ENCODE peak calls at places on chromosomes 1 and 21, in nine cellular contexts. One of them, this sample, is unnamed.

GRCh38 chr1:53395671-53396215 is 63.5 kb upstream of the DMRTB1 start:
- DNase-seq in tibial nerve: no peak
- DNase-seq in transverse colon: no peak
- DNase-seq in suprapubic skin: no peak
- DNase-seq in ovary: no peak
- DNase-seq in A549: no peak
- DNase-seq in HepG2: no peak
- DNase-seq in body of pancreas: no peak
- DNase-seq in heart left ventricle: no peak
- DNase-seq in this sample: no peak

GRCh38 chr21:20802631-20803260 is 195.5 kb upstream of the NCAM2 start:
- DNase-seq in tibial nerve: no peak
- DNase-seq in transverse colon: no peak
- DNase-seq in suprapubic skin: no peak
- DNase-seq in ovary: no peak
- DNase-seq in A549: no peak
- DNase-seq in HepG2: no peak
- DNase-seq in body of pancreas: no peak
- DNase-seq in heart left ventricle: no peak
- DNase-seq in this sample: no peak

GRCh38 chr21:24025101-24025500 is 1582.2 kb downstream of the MRPL39 start:
- DNase-seq in tibial nerve: no peak
- DNase-seq in transverse colon: no peak
- DNase-seq in suprapubic skin: no peak
- DNase-seq in ovary: no peak
- DNase-seq in A549: no peak
- DNase-seq in HepG2: no peak
- DNase-seq in body of pancreas: no peak
- DNase-seq in heart left ventricle: no peak
- DNase-seq in this sample: no peak

GRCh38 chr1:31413405-31414005 is 492 bp downstream of the SERINC2 start:
- DNase-seq in tibial nerve: peak
- DNase-seq in transverse colon: peak
- DNase-seq in suprapubic skin: peak
- DNase-seq in ovary: peak
- DNase-seq in A549: peak
- DNase-seq in HepG2: no peak
- DNase-seq in body of pancreas: peak
- DNase-seq in heart left ventricle: peak
- DNase-seq in this sample: peak

GRCh38 chr1:96633695-96634094 is 87.9 kb upstream of the PTBP2 start:
- DNase-seq in tibial nerve: no peak
- DNase-seq in transverse colon: no peak
- DNase-seq in suprapubic skin: no peak
- DNase-seq in ovary: no peak
- DNase-seq in A549: no peak
- DNase-seq in HepG2: no peak
- DNase-seq in body of pancreas: no peak
- DNase-seq in heart left ventricle: no peak
- DNase-seq in this sample: no peak

GRCh38 chr1:220843481-220844011 is 35.7 kb upstream of the HLX start:
- DNase-seq in tibial nerve: peak
- DNase-seq in transverse colon: no peak
- DNase-seq in suprapubic skin: no peak
- DNase-seq in ovary: no peak
- DNase-seq in A549: no peak
- DNase-seq in HepG2: no peak
- DNase-seq in body of pancreas: peak
- DNase-seq in heart left ventricle: peak
- DNase-seq in this sample: peak

GRCh38 chr1:29513357-29513756 is 277.0 kb downstream of the PTPRU start:
- DNase-seq in tibial nerve: no peak
- DNase-seq in transverse colon: no peak
- DNase-seq in suprapubic skin: peak
- DNase-seq in ovary: no peak
- DNase-seq in A549: peak
- DNase-seq in HepG2: peak
- DNase-seq in body of pancreas: peak
- DNase-seq in heart left ventricle: peak
- DNase-seq in this sample: peak

GRCh38 chr1:169044296-169044695 is 62.2 kb upstream of the ATP1B1 start:
- DNase-seq in tibial nerve: no peak
- DNase-seq in transverse colon: no peak
- DNase-seq in suprapubic skin: no peak
- DNase-seq in ovary: no peak
- DNase-seq in A549: no peak
- DNase-seq in HepG2: no peak
- DNase-seq in body of pancreas: no peak
- DNase-seq in heart left ventricle: no peak
- DNase-seq in this sample: no peak

GRCh38 chr1:94025383-94026340 is 95.3 kb downstream of the ABCA4 start:
- DNase-seq in tibial nerve: peak
- DNase-seq in transverse colon: no peak
- DNase-seq in suprapubic skin: no peak
- DNase-seq in ovary: no peak
- DNase-seq in A549: peak
- DNase-seq in HepG2: peak
- DNase-seq in body of pancreas: peak
- DNase-seq in heart left ventricle: no peak
- DNase-seq in this sample: peak

GRCh38 chr1:109379422-109379821 is 18.3 kb downstream of the SORT1 start:
- DNase-seq in tibial nerve: no peak
- DNase-seq in transverse colon: no peak
- DNase-seq in suprapubic skin: no peak
- DNase-seq in ovary: no peak
- DNase-seq in A549: no peak
- DNase-seq in HepG2: no peak
- DNase-seq in body of pancreas: no peak
- DNase-seq in heart left ventricle: no peak
- DNase-seq in this sample: no peak

GRCh38 chr1:227255086-227255732 is 63.1 kb downstream of the CDC42BPA start:
- DNase-seq in tibial nerve: no peak
- DNase-seq in transverse colon: no peak
- DNase-seq in suprapubic skin: no peak
- DNase-seq in ovary: no peak
- DNase-seq in A549: no peak
- DNase-seq in HepG2: peak
- DNase-seq in body of pancreas: no peak
- DNase-seq in heart left ventricle: no peak
- DNase-seq in this sample: no peak

GRCh38 chr1:99934801-99935200 is 35.0 kb upstream of the SLC35A3 start:
- DNase-seq in tibial nerve: no peak
- DNase-seq in transverse colon: no peak
- DNase-seq in suprapubic skin: no peak
- DNase-seq in ovary: no peak
- DNase-seq in A549: no peak
- DNase-seq in HepG2: no peak
- DNase-seq in body of pancreas: no peak
- DNase-seq in heart left ventricle: no peak
- DNase-seq in this sample: no peak

GRCh38 chr1:225508538-225509375 is 80.9 kb upstream of the LBR start:
- DNase-seq in tibial nerve: peak
- DNase-seq in transverse colon: no peak
- DNase-seq in suprapubic skin: no peak
- DNase-seq in ovary: no peak
- DNase-seq in A549: peak
- DNase-seq in HepG2: peak
- DNase-seq in body of pancreas: peak
- DNase-seq in heart left ventricle: peak
- DNase-seq in this sample: peak

GRCh38 chr1:40980068-40980452 is 564 bp downstream of the CTPS1 start:
- DNase-seq in tibial nerve: no peak
- DNase-seq in transverse colon: no peak
- DNase-seq in suprapubic skin: no peak
- DNase-seq in ovary: no peak
- DNase-seq in A549: no peak
- DNase-seq in HepG2: no peak
- DNase-seq in body of pancreas: no peak
- DNase-seq in heart left ventricle: no peak
- DNase-seq in this sample: no peak

GRCh38 chr1:7703321-7704213 is 67.5 kb upstream of the VAMP3 start:
- DNase-seq in tibial nerve: no peak
- DNase-seq in transverse colon: no peak
- DNase-seq in suprapubic skin: no peak
- DNase-seq in ovary: no peak
- DNase-seq in A549: no peak
- DNase-seq in HepG2: no peak
- DNase-seq in body of pancreas: peak
- DNase-seq in heart left ventricle: no peak
- DNase-seq in this sample: no peak

GRCh38 chr1:228349701-228350171 is 56.9 kb downstream of the TRIM11 start:
- DNase-seq in tibial nerve: no peak
- DNase-seq in transverse colon: no peak
- DNase-seq in suprapubic skin: peak
- DNase-seq in ovary: peak
- DNase-seq in A549: no peak
- DNase-seq in HepG2: no peak
- DNase-seq in body of pancreas: peak
- DNase-seq in heart left ventricle: peak
- DNase-seq in this sample: peak

GRCh38 chr1:111628153-111628552 is 8.6 kb downstream of the RAP1A start:
- DNase-seq in tibial nerve: no peak
- DNase-seq in transverse colon: no peak
- DNase-seq in suprapubic skin: no peak
- DNase-seq in ovary: no peak
- DNase-seq in A549: no peak
- DNase-seq in HepG2: no peak
- DNase-seq in body of pancreas: no peak
- DNase-seq in heart left ventricle: no peak
- DNase-seq in this sample: no peak
- H3K27ac ChIP-seq in tibial nerve: no peak
- H3K27ac ChIP-seq in transverse colon: no peak
- H3K27ac ChIP-seq in suprapubic skin: no peak
- H3K27ac ChIP-seq in ovary: no peak
- H3K27ac ChIP-seq in A549: no peak
- H3K27ac ChIP-seq in HepG2: no peak
- H3K27ac ChIP-seq in body of pancreas: no peak
- H3K27ac ChIP-seq in heart left ventricle: no peak
- H3K27ac ChIP-seq in this sample: no peak

GRCh38 chr1:25821630-25822091 is 1.9 kb downstream of the MTFR1L start:
- DNase-seq in tibial nerve: no peak
- DNase-seq in transverse colon: no peak
- DNase-seq in suprapubic skin: no peak
- DNase-seq in ovary: peak
- DNase-seq in A549: no peak
- DNase-seq in HepG2: no peak
- DNase-seq in body of pancreas: peak
- DNase-seq in heart left ventricle: no peak
- DNase-seq in this sample: peak

GRCh38 chr1:25821112-25821476 is 1.3 kb downstream of the MTFR1L start:
- DNase-seq in tibial nerve: no peak
- DNase-seq in transverse colon: no peak
- DNase-seq in suprapubic skin: no peak
- DNase-seq in ovary: no peak
- DNase-seq in A549: no peak
- DNase-seq in HepG2: no peak
- DNase-seq in body of pancreas: no peak
- DNase-seq in heart left ventricle: no peak
- DNase-seq in this sample: no peak

GRCh38 chr1:25818569-25818968 is 1.2 kb upstream of the MTFR1L start:
- DNase-seq in tibial nerve: no peak
- DNase-seq in transverse colon: no peak
- DNase-seq in suprapubic skin: no peak
- DNase-seq in ovary: no peak
- DNase-seq in A549: no peak
- DNase-seq in HepG2: peak
- DNase-seq in body of pancreas: no peak
- DNase-seq in heart left ventricle: no peak
- DNase-seq in this sample: peak

GRCh38 chr1:25819496-25820246 is at the start of gene MTFR1L:
- DNase-seq in tibial nerve: peak
- DNase-seq in transverse colon: peak
- DNase-seq in suprapubic skin: peak
- DNase-seq in ovary: peak
- DNase-seq in A549: peak
- DNase-seq in HepG2: peak
- DNase-seq in body of pancreas: peak
- DNase-seq in heart left ventricle: peak
- DNase-seq in this sample: peak

DNA sequence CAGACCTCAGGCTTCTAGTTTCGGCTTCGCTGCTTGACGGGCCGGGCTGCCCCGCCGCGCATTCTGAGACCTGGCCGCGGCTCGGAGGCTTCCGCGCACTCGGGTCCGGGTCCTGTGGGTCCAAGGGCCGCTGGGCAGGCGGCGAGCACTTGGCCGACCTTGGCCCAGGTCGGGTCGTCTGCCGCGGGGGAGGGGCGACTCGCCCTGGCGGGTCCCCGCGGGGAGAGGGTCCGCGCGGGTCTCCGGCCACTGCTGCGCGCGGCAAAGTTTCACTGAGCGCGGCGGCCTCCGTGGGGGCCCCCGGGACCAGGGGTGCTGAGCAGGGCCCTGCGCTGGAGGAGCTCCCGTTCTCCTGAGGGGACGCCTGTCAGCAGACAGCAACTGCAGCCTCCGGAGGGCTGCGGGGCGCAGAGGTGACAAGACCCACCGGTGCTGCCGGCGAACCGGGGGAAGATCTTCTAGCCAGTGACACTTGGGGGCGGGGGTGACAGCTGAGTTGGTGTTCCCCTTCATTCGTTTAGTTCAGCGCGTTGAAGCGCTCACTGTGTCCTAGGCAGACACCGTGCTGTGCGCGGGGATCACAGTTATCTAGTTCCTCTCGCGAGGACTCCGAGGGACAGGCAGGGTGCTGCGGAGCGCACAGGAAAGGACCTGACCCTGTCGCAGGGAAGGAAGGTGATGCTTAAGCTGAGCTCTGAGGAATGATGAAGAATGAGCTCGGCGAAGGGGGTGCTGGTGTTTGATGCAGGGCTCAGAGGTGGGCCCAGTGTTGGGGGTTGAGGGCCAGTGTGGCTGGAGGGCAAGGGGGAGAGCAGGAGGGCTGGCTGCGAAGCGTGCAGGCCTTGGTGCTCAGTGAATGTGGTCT is 725 bp downstream of the MTFR1L start:
- DNase-seq in tibial nerve: no peak
- DNase-seq in transverse colon: peak
- DNase-seq in suprapubic skin: no peak
- DNase-seq in ovary: no peak
- DNase-seq in A549: peak
- DNase-seq in HepG2: peak
- DNase-seq in body of pancreas: peak
- DNase-seq in heart left ventricle: peak
- DNase-seq in this sample: peak
- TF ChIP-seq POLR2A in tibial nerve: no peak
- TF ChIP-seq POLR2A in transverse colon: peak
- TF ChIP-seq POLR2A in suprapubic skin: no peak
- TF ChIP-seq POLR2A in ovary: no peak
- TF ChIP-seq POLR2A in A549: no peak
- TF ChIP-seq POLR2A in HepG2: peak
- TF ChIP-seq POLR2A in body of pancreas: no peak
- TF ChIP-seq POLR2A in heart left ventricle: no peak
- TF ChIP-seq POLR2A in this sample: peak

GRCh38 chr1:15700510-15700909 is 16.4 kb downstream of the PLEKHM2 start:
- DNase-seq in tibial nerve: no peak
- DNase-seq in transverse colon: no peak
- DNase-seq in suprapubic skin: no peak
- DNase-seq in ovary: no peak
- DNase-seq in A549: no peak
- DNase-seq in HepG2: no peak
- DNase-seq in body of pancreas: no peak
- DNase-seq in heart left ventricle: no peak
- DNase-seq in this sample: no peak
- H3K27ac ChIP-seq in tibial nerve: peak
- H3K27ac ChIP-seq in transverse colon: no peak
- H3K27ac ChIP-seq in suprapubic skin: no peak
- H3K27ac ChIP-seq in ovary: no peak
- H3K27ac ChIP-seq in A549: no peak
- H3K27ac ChIP-seq in HepG2: no peak
- H3K27ac ChIP-seq in body of pancreas: no peak
- H3K27ac ChIP-seq in heart left ventricle: peak
- H3K27ac ChIP-seq in this sample: no peak

GRCh38 chr1:78004719-78005346 is at the start of gene DNAJB4:
- DNase-seq in tibial nerve: peak
- DNase-seq in transverse colon: peak
- DNase-seq in suprapubic skin: no peak
- DNase-seq in ovary: peak
- DNase-seq in A549: peak
- DNase-seq in HepG2: peak
- DNase-seq in body of pancreas: peak
- DNase-seq in heart left ventricle: peak
- DNase-seq in this sample: peak
- TF ChIP-seq POLR2A in tibial nerve: peak
- TF ChIP-seq POLR2A in transverse colon: peak
- TF ChIP-seq POLR2A in suprapubic skin: peak
- TF ChIP-seq POLR2A in ovary: peak
- TF ChIP-seq POLR2A in A549: peak
- TF ChIP-seq POLR2A in HepG2: no peak
- TF ChIP-seq POLR2A in body of pancreas: peak
- TF ChIP-seq POLR2A in heart left ventricle: peak
- TF ChIP-seq POLR2A in this sample: peak

This sample was measured in adrenal gland.